ENCODE peak calls at places on chromosomes 11 and 22, in four cellular contexts. M, S, N and Z are unnamed samples.

GRCh38 chr11:25065711-25066110 is 568.9 kb downstream of the LUZP2 start:
- DNase-seq in M (no peak), S (no peak), N (no peak), Z (no peak)

GRCh38 chr11:17153759-17154158 is 54.0 kb downstream of the PIK3C2A start:
- DNase-seq in M (no peak), S (no peak), N (no peak), Z (no peak)

GRCh38 chr11:30016588-30017363 is at the start of gene KCNA4:
- DNase-seq in M (no peak), S (no peak), N (peak; percentile 0), Z (no peak)

GRCh38 chr11:2728663-2729332 is 29.0 kb upstream of the KCNQ1OT1 start:
- DNase-seq in M (no peak), S (no peak), N (no peak), Z (no peak)

GRCh38 chr22:37032535-37033460 is 13.3 kb downstream of the MPST start:
- DNase-seq in M (peak; percentile 85), S (no peak), N (peak; percentile 86), Z (peak; percentile 59)

GRCh38 chr11:35260342-35260985 is 121.5 kb downstream of the CD44 start:
- DNase-seq in M (no peak), S (no peak), N (peak; percentile 86), Z (no peak)

GRCh38 chr11:71114124-71114851 is 138.1 kb downstream of the SHANK2 start:
- DNase-seq in M (no peak), S (no peak), N (no peak), Z (no peak)

GRCh38 chr22:35437038-35437437 is 37.1 kb downstream of the MCM5 start:
- DNase-seq in M (no peak), S (no peak), N (no peak), Z (no peak)

GRCh38 chr11:131889146-131889577 is 518.7 kb downstream of the NTM start:
- DNase-seq in M (no peak), S (no peak), N (peak; percentile 96), Z (no peak)

GRCh38 chr11:62919898-62920640 is 1.1 kb downstream of the CHRM1 start:
- DNase-seq in M (no peak), S (no peak), N (no peak), Z (no peak)

GRCh38 chr11:2661173-2662023 is 38.4 kb downstream of the KCNQ1OT1 start:
- DNase-seq in M (no peak), S (no peak), N (no peak), Z (no peak)

GRCh38 chr11:69134957-69135356 is 20.8 kb upstream of the SMIM38 start:
- DNase-seq in M (no peak), S (no peak), N (no peak), Z (no peak)

GRCh38 chr11:130214861-130215530 is 55.4 kb downstream of the ST14 start:
- DNase-seq in M (peak; percentile 17), S (no peak), N (no peak), Z (peak; percentile 62)

GRCh38 chr11:16774920-16775603 is 36.6 kb downstream of the C11orf58 start:
- DNase-seq in M (no peak), S (no peak), N (no peak), Z (no peak)

GRCh38 chr11:33701831-33702230 is 1.2 kb upstream of the C11orf91 start:
- DNase-seq in M (no peak), S (no peak), N (peak; percentile 81), Z (no peak)

GRCh38 chr22:36162127-36163034 is 1.8 kb upstream of the APOL3 start:
- DNase-seq in M (no peak), S (peak; percentile 72), N (no peak), Z (no peak)

GRCh38 chr22:20464096-20464614 is 26.5 kb upstream of the SCARF2 start:
- DNase-seq in M (no peak), S (peak; percentile 79), N (no peak), Z (no peak)

GRCh38 chr11:31387379-31387778 is 17.7 kb downstream of the DNAJC24 start:
- DNase-seq in M (no peak), S (no peak), N (peak; percentile 86), Z (no peak)

GRCh38 chr11:128924109-128924508 is 18.6 kb downstream of the TP53AIP1 start:
- DNase-seq in M (no peak), S (no peak), N (no peak), Z (no peak)

GRCh38 chr11:73176145-73176891 is 34.2 kb upstream of the FCHSD2 start:
- DNase-seq in M (no peak), S (no peak), N (no peak), Z (no peak)

GRCh38 chr11:93988455-93988854 is 32.7 kb upstream of the HEPHL1 start:
- DNase-seq in M (no peak), S (no peak), N (no peak), Z (no peak)

GRCh38 chr22:29816539-29816938 is 21.5 kb downstream of the ASCC2 start:
- DNase-seq in M (no peak), S (no peak), N (peak; percentile 7), Z (no peak)

GRCh38 chr11:12723410-12724297 is 49.4 kb downstream of the TEAD1 start:
- DNase-seq in M (peak; percentile 34), S (no peak), N (no peak), Z (peak; percentile 44)

GRCh38 chr11:32062540-32062939 is 28.3 kb upstream of the RCN1 start:
- DNase-seq in M (no peak), S (no peak), N (no peak), Z (no peak)

GRCh38 chr22:27578937-27579617 is 222.5 kb downstream of the MN1 start:
- DNase-seq in M (no peak), S (no peak), N (peak; percentile 75), Z (no peak)

GRCh38 chr22:47149976-47150375 is 387.5 kb downstream of the TBC1D22A start:
- DNase-seq in M (no peak), S (no peak), N (no peak), Z (no peak)

GRCh38 chr11:128621491-128622136 is 34.3 kb upstream of the ETS1 start:
- DNase-seq in M (no peak), S (no peak), N (peak; percentile 97), Z (no peak)

GRCh38 chr11:128135451-128135850 is 451.9 kb downstream of the ETS1 start:
- DNase-seq in M (no peak), S (no peak), N (peak; percentile 68), Z (no peak)

GRCh38 chr22:42990131-42990838 is 24.7 kb downstream of the PACSIN2 start:
- DNase-seq in M (no peak), S (no peak), N (peak; percentile 92), Z (peak; percentile 56)

GRCh38 chr22:33438273-33438672 is 380.1 kb upstream of the SYN3 start:
- DNase-seq in M (no peak), S (no peak), N (peak; percentile 77), Z (no peak)

GRCh38 chr11:61779666-61780525 is 12.5 kb downstream of the TMEM258 start:
- DNase-seq in M (no peak), S (no peak), N (no peak), Z (no peak)

GRCh38 chr22:20111045-20111688 is 4.7 kb upstream of the RANBP1 start:
- DNase-seq in M (no peak), S (peak; percentile 51), N (peak; percentile 22), Z (no peak)

DNA sequence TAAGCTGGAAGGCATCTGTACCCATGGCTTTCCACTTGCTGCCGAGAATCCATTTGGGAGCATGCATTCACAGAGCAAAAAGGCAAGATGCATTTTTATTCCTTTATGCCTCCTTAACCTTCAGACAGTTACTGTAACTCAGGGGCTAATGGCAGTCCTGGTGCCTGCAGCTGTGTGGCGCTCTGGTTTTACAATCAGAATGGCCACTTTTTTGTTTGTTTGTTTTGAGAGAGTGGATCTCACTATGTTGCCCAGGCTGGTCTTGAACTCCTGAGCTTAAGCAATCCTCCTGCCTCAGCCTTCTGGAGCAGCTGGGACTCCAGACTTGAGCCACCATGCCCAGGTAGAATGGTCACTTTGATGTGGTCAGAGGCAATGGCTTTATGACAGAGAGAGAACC is 101.8 kb downstream of the NAV2 start:
- DNase-seq in M (no peak), S (no peak), N (no peak), Z (no peak)
- TF ChIP-seq CTCF in M (no peak), S (no peak), N (peak; percentile 12), Z (no peak)

GRCh38 chr11:60345489-60345888 is 18.4 kb downstream of the MS4A6E start:
- DNase-seq in M (no peak), S (no peak), N (no peak), Z (no peak)
- TF ChIP-seq CTCF in M (peak; percentile 16), S (no peak), N (no peak), Z (no peak)

GRCh38 chr11:64850979-64851567 is 6.6 kb upstream of the CDC42BPG start:
- DNase-seq in M (no peak), S (peak; percentile 73), N (no peak), Z (no peak)
- TF ChIP-seq CTCF in M (no peak), S (no peak), N (no peak), Z (no peak)

GRCh38 chr11:11157201-11157600 is 195.8 kb downstream of the CSNK2A3 start:
- DNase-seq in M (no peak), S (peak; percentile 78), N (peak; percentile 11), Z (no peak)
- TF ChIP-seq CTCF in M (peak; percentile 11), S (peak; percentile 61), N (peak; percentile 44), Z (no peak)

GRCh38 chr11:132987936-132988335 is 544.4 kb downstream of the OPCML start:
- DNase-seq in M (no peak), S (no peak), N (peak; percentile 74), Z (no peak)
- TF ChIP-seq CTCF in M (no peak), S (no peak), N (no peak), Z (no peak)

GRCh38 chr11:119056397-119056999 is 507 bp downstream of the HYOU1 start:
- DNase-seq in M (peak; percentile 38), S (peak; percentile 50), N (peak; percentile 5), Z (peak; percentile 24)
- TF ChIP-seq CTCF in M (no peak), S (no peak), N (no peak), Z (no peak)

GRCh38 chr11:6567371-6567745 is 36.1 kb downstream of the RRP8 start:
- DNase-seq in M (no peak), S (no peak), N (no peak), Z (no peak)
- TF ChIP-seq CTCF in M (no peak), S (no peak), N (no peak), Z (no peak)